ENCODE peak calls at places on chromosomes 11 and 22, in seven cellular contexts. J is GM20000, Y is NCI-H510A, Q is RWPE1, E is GM04503, N is fibroblast of the aortic adventitia, O is NCI-H2029. K is an unnamed sample.

GRCh38 chr11:102451041-102451692 is 1.4 kb downstream of the TMEM123 start:
- DNase-seq in J (no peak), Y (no peak), Q (no peak), E (no peak), N (peak; percentile 17), O (no peak), K (no peak)

GRCh38 chr11:15113381-15113780 is 1.3 kb upstream of the INSC start:
- DNase-seq in J (peak; percentile 39), Y (no peak), Q (no peak), E (no peak), N (no peak), O (no peak), K (no peak)

GRCh38 chr11:116109228-116109627 is 605.0 kb upstream of the CADM1 start:
- DNase-seq in J (no peak), Y (no peak), Q (peak; percentile 68), E (no peak), N (no peak), O (no peak), K (peak; percentile 34)

GRCh38 chr11:62088331-62088933 is 35.4 kb upstream of the INCENP start:
- DNase-seq in J (no peak), Y (no peak), Q (no peak), E (no peak), N (no peak), O (no peak), K (no peak)

GRCh38 chr11:125062931-125063428 is at the start of gene SLC37A2:
- DNase-seq in J (peak; percentile 88), Y (no peak), Q (peak; percentile 61), E (no peak), N (peak; percentile 47), O (no peak), K (peak; percentile 79)

GRCh38 chr22:17086750-17087149 is 1.9 kb downstream of the IL17RA start:
- DNase-seq in J (no peak), Y (no peak), Q (no peak), E (no peak), N (no peak), O (no peak), K (peak; percentile 36)

GRCh38 chr11:1869427-1870325 is 16.8 kb downstream of the LSP1 start:
- DNase-seq in J (no peak), Y (no peak), Q (no peak), E (no peak), N (peak; percentile 24), O (no peak), K (peak; percentile 64)

GRCh38 chr11:2280208-2280607 is 9.8 kb upstream of the ASCL2 start:
- DNase-seq in J (no peak), Y (no peak), Q (no peak), E (no peak), N (no peak), O (no peak), K (no peak)

GRCh38 chr11:9596926-9597325 is 23.5 kb downstream of the WEE1 start:
- DNase-seq in J (no peak), Y (no peak), Q (no peak), E (no peak), N (no peak), O (no peak), K (peak; percentile 23)

GRCh38 chr11:34215806-34216453 is 110.5 kb downstream of the NAT10 start:
- DNase-seq in J (no peak), Y (no peak), Q (no peak), E (no peak), N (no peak), O (no peak), K (no peak)

GRCh38 chr11:108938604-108939003 is 273.7 kb downstream of the DDX10 start:
- DNase-seq in J (no peak), Y (no peak), Q (no peak), E (no peak), N (no peak), O (no peak), K (peak; percentile 48)

GRCh38 chr22:23179381-23180294 is 671 bp upstream of the BCR start:
- DNase-seq in J (peak; percentile 32), Y (no peak), Q (no peak), E (no peak), N (no peak), O (no peak), K (peak; percentile 39)

GRCh38 chr11:35923452-35923851 is 20.4 kb upstream of the LDLRAD3 start:
- DNase-seq in J (no peak), Y (no peak), Q (no peak), E (no peak), N (no peak), O (no peak), K (no peak)

GRCh38 chr11:12207384-12208150 is 97.2 kb downstream of the MICAL2 start:
- DNase-seq in J (no peak), Y (no peak), Q (no peak), E (no peak), N (peak; percentile 61), O (no peak), K (peak; percentile 66)

GRCh38 chr22:49554741-49555140 is 272.9 kb downstream of the BRD1 start:
- DNase-seq in J (no peak), Y (no peak), Q (no peak), E (no peak), N (no peak), O (no peak), K (no peak)

GRCh38 chr11:126523441-126523840 is 168.0 kb downstream of the ST3GAL4 start:
- DNase-seq in J (no peak), Y (no peak), Q (no peak), E (no peak), N (no peak), O (no peak), K (no peak)

GRCh38 chr11:109085708-109086373 is 336.1 kb upstream of the C11orf87 start:
- DNase-seq in J (no peak), Y (no peak), Q (no peak), E (peak; percentile 46), N (peak; percentile 91), O (no peak), K (peak; percentile 85)

GRCh38 chr11:12134239-12134590 is 23.8 kb downstream of the MICAL2 start:
- DNase-seq in J (no peak), Y (no peak), Q (no peak), E (no peak), N (no peak), O (no peak), K (no peak)

GRCh38 chr11:93751001-93751400 is 9.5 kb downstream of the C11orf54 start:
- DNase-seq in J (no peak), Y (no peak), Q (no peak), E (no peak), N (no peak), O (no peak), K (no peak)

GRCh38 chr11:32478277-32478731 is 43.0 kb upstream of the WT1 start:
- DNase-seq in J (no peak), Y (no peak), Q (no peak), E (no peak), N (peak; percentile 8), O (no peak), K (no peak)

GRCh38 chr22:37276771-37277170 is 5.5 kb upstream of the CYTH4 start:
- DNase-seq in J (no peak), Y (no peak), Q (peak; percentile 51), E (no peak), N (peak; percentile 15), O (no peak), K (no peak)

GRCh38 chr11:86246293-86246675 is 1.7 kb downstream of the EED start:
- DNase-seq in J (no peak), Y (no peak), Q (no peak), E (no peak), N (peak; percentile 8), O (no peak), K (peak; percentile 47)

GRCh38 chr11:101129203-101129943 is at the start of gene PGR:
- DNase-seq in J (no peak), Y (no peak), Q (peak; percentile 12), E (no peak), N (no peak), O (no peak), K (peak; percentile 8)

GRCh38 chr11:746289-747175 is 732 bp upstream of the TALDO1 start:
- DNase-seq in J (no peak), Y (no peak), Q (no peak), E (no peak), N (no peak), O (no peak), K (peak; percentile 52)

GRCh38 chr22:31400023-31400397 is 606 bp downstream of the DRG1 start:
- DNase-seq in J (no peak), Y (no peak), Q (no peak), E (no peak), N (peak; percentile 32), O (no peak), K (peak; percentile 69)

GRCh38 chr11:106021967-106022794 is at the start of gene MSANTD4:
- DNase-seq in J (peak; percentile 93), Y (peak; percentile 98), Q (peak; percentile 99), E (peak; percentile 97), N (peak; percentile 100), O (peak; percentile 99), K (peak; percentile 100)

K was measured in GM23248.